ENCODE peak calls at places on chromosomes 1 and 21, in ten cellular contexts. O, W, E, I, Z, R, B, G, L and N are unnamed samples.

GRCh38 chr1:212591922-212592321 is 16.6 kb upstream of the ATF3 start:
- DNase-seq in O (no peak), W (no peak), E (no peak), I (no peak), Z (no peak), R (no peak), B (no peak), G (no peak), L (no peak), N (no peak)

GRCh38 chr1:232547938-232548484 is 81.9 kb downstream of the SIPA1L2 start:
- DNase-seq in O (no peak), W (no peak), E (no peak), I (peak), Z (no peak), R (no peak), B (no peak), G (no peak), L (no peak), N (no peak)

GRCh38 chr1:34163792-34164509 is 1.1 kb downstream of the CSMD2 start:
- DNase-seq in O (peak), W (peak), E (no peak), I (peak), Z (no peak), R (peak), B (peak), G (no peak), L (peak), N (peak)

GRCh38 chr1:19438552-19439196 is 46.7 kb downstream of the CAPZB start:
- DNase-seq in O (no peak), W (no peak), E (no peak), I (no peak), Z (no peak), R (no peak), B (no peak), G (no peak), L (peak), N (no peak)

GRCh38 chr1:86701731-86702130 is 2.6 kb upstream of the SH3GLB1 start:
- DNase-seq in O (peak), W (no peak), E (no peak), I (no peak), Z (no peak), R (no peak), B (no peak), G (no peak), L (no peak), N (no peak)

GRCh38 chr1:29120955-29121485 is 2.7 kb downstream of the TMEM200B start:
- DNase-seq in O (peak), W (no peak), E (peak), I (peak), Z (peak), R (peak), B (peak), G (no peak), L (peak), N (peak)

GRCh38 chr1:231983266-231984193 is 356.9 kb downstream of the DISC1 start:
- DNase-seq in O (no peak), W (no peak), E (no peak), I (peak), Z (no peak), R (no peak), B (peak), G (no peak), L (no peak), N (no peak)

GRCh38 chr1:202802998-202803932 is 5.0 kb downstream of the KDM5B start:
- DNase-seq in O (peak), W (no peak), E (peak), I (peak), Z (peak), R (no peak), B (no peak), G (peak), L (peak), N (no peak)

GRCh38 chr21:29025328-29025713 is 853 bp downstream of the USP16 start:
- DNase-seq in O (no peak), W (no peak), E (peak), I (no peak), Z (no peak), R (no peak), B (no peak), G (no peak), L (peak), N (no peak)

GRCh38 chr1:92784051-92784638 is 763 bp downstream of the EVI5 start:
- DNase-seq in O (peak), W (no peak), E (peak), I (peak), Z (peak), R (no peak), B (no peak), G (peak), L (peak), N (no peak)

GRCh38 chr1:117120774-117121588 is 568 bp downstream of the TRIM45 start:
- DNase-seq in O (peak), W (no peak), E (no peak), I (peak), Z (no peak), R (no peak), B (peak), G (no peak), L (peak), N (peak)

GRCh38 chr1:24984800-24985552 is 54.9 kb upstream of the RUNX3 start:
- DNase-seq in O (no peak), W (no peak), E (no peak), I (no peak), Z (no peak), R (peak), B (no peak), G (no peak), L (no peak), N (no peak)

GRCh38 chr21:43193651-43194302 is 25.0 kb downstream of the CRYAA start:
- DNase-seq in O (peak), W (no peak), E (peak), I (no peak), Z (no peak), R (no peak), B (peak), G (peak), L (peak), N (no peak)

GRCh38 chr1:156336242-156336641 is 1.9 kb downstream of the CCT3 start:
- DNase-seq in O (no peak), W (no peak), E (peak), I (peak), Z (peak), R (no peak), B (no peak), G (peak), L (no peak), N (no peak)

GRCh38 chr1:181173761-181174371 is 85.4 kb downstream of the IER5 start:
- DNase-seq in O (no peak), W (no peak), E (no peak), I (no peak), Z (no peak), R (no peak), B (no peak), G (no peak), L (no peak), N (no peak)

GRCh38 chr1:94621392-94621791 is 79.8 kb upstream of the F3 start:
- DNase-seq in O (no peak), W (peak), E (peak), I (no peak), Z (peak), R (no peak), B (peak), G (peak), L (no peak), N (no peak)

GRCh38 chr1:212954514-212954913 is 4.2 kb downstream of the VASH2 start:
- DNase-seq in O (no peak), W (no peak), E (no peak), I (no peak), Z (no peak), R (no peak), B (no peak), G (no peak), L (no peak), N (no peak)

GRCh38 chr1:111476761-111477309 is 3.1 kb downstream of the C1orf162 start:
- DNase-seq in O (no peak), W (no peak), E (peak), I (no peak), Z (no peak), R (no peak), B (no peak), G (no peak), L (no peak), N (no peak)

GRCh38 chr1:113456967-113457366 is 66.7 kb downstream of the MAGI3 start:
- DNase-seq in O (peak), W (peak), E (no peak), I (peak), Z (peak), R (no peak), B (no peak), G (peak), L (peak), N (no peak)

GRCh38 chr1:167328762-167329483 is 108.2 kb downstream of the POU2F1 start:
- DNase-seq in O (no peak), W (no peak), E (peak), I (peak), Z (no peak), R (peak), B (no peak), G (no peak), L (no peak), N (peak)

GRCh38 chr1:43707191-43708005 is at the start of gene ST3GAL3:
- DNase-seq in O (peak), W (peak), E (peak), I (peak), Z (peak), R (peak), B (peak), G (peak), L (peak), N (peak)

GRCh38 chr1:206502403-206502802 is 4.9 kb upstream of the RASSF5 start:
- DNase-seq in O (no peak), W (no peak), E (no peak), I (no peak), Z (no peak), R (no peak), B (no peak), G (no peak), L (no peak), N (no peak)

GRCh38 chr1:213250041-213250440 is 199.0 kb downstream of the RPS6KC1 start:
- DNase-seq in O (no peak), W (no peak), E (no peak), I (no peak), Z (no peak), R (no peak), B (no peak), G (no peak), L (no peak), N (no peak)

GRCh38 chr1:161171191-161171590 is 5.0 kb downstream of the PPOX start:
- DNase-seq in O (no peak), W (no peak), E (no peak), I (no peak), Z (no peak), R (no peak), B (no peak), G (no peak), L (no peak), N (no peak)

GRCh38 chr21:15775981-15776380 is 46.2 kb downstream of the USP25 start:
- DNase-seq in O (peak), W (no peak), E (peak), I (no peak), Z (no peak), R (no peak), B (no peak), G (no peak), L (peak), N (no peak)

GRCh38 chr1:36224537-36225297 is 474 bp downstream of the THRAP3 start:
- DNase-seq in O (peak), W (peak), E (no peak), I (peak), Z (peak), R (peak), B (peak), G (peak), L (peak), N (peak)

GRCh38 chr1:167899253-167899681 is 14.7 kb downstream of the ADCY10 start:
- DNase-seq in O (peak), W (no peak), E (no peak), I (no peak), Z (no peak), R (no peak), B (no peak), G (no peak), L (peak), N (no peak)

GRCh38 chr1:157985473-157985872 is 8.0 kb upstream of the KIRREL1 start:
- DNase-seq in O (no peak), W (no peak), E (no peak), I (no peak), Z (no peak), R (no peak), B (no peak), G (no peak), L (no peak), N (no peak)

GRCh38 chr1:89489037-89489729 is 35.4 kb upstream of the LRRC8B start:
- DNase-seq in O (peak), W (no peak), E (peak), I (no peak), Z (no peak), R (no peak), B (no peak), G (no peak), L (peak), N (no peak)

GRCh38 chr1:231093158-231093922 is 53.3 kb upstream of the FAM89A start:
- DNase-seq in O (peak), W (no peak), E (no peak), I (no peak), Z (peak), R (peak), B (no peak), G (no peak), L (no peak), N (peak)

GRCh38 chr1:78043436-78043835 is 2.3 kb upstream of the GIPC2 start:
- DNase-seq in O (no peak), W (no peak), E (no peak), I (no peak), Z (no peak), R (no peak), B (no peak), G (no peak), L (no peak), N (no peak)

GRCh38 chr21:26810266-26810665 is 34.9 kb downstream of the ADAMTS1 start:
- DNase-seq in O (no peak), W (no peak), E (no peak), I (no peak), Z (no peak), R (no peak), B (no peak), G (no peak), L (peak), N (no peak)

GRCh38 chr1:94142022-94142421 is 21.1 kb upstream of the ABCA4 start:
- DNase-seq in O (peak), W (no peak), E (no peak), I (no peak), Z (no peak), R (no peak), B (no peak), G (no peak), L (peak), N (no peak)

GRCh38 chr1:210787800-210788199 is 346.1 kb downstream of the KCNH1 start:
- DNase-seq in O (no peak), W (no peak), E (no peak), I (no peak), Z (no peak), R (no peak), B (peak), G (no peak), L (no peak), N (no peak)

GRCh38 chr21:37687001-37687400 is 229.3 kb downstream of the KCNJ6 start:
- DNase-seq in O (peak), W (no peak), E (no peak), I (no peak), Z (no peak), R (no peak), B (no peak), G (no peak), L (peak), N (no peak)

GRCh38 chr1:73034255-73034654 is 751.9 kb upstream of the NEGR1 start:
- DNase-seq in O (no peak), W (no peak), E (no peak), I (peak), Z (no peak), R (no peak), B (no peak), G (no peak), L (no peak), N (no peak)

GRCh38 chr21:34996304-34997081 is 52.6 kb downstream of the RUNX1 start:
- DNase-seq in O (peak), W (no peak), E (no peak), I (no peak), Z (no peak), R (no peak), B (no peak), G (no peak), L (peak), N (no peak)

GRCh38 chr1:166974647-166975345 is 544 bp downstream of the ILDR2 start:
- DNase-seq in O (no peak), W (no peak), E (peak), I (no peak), Z (no peak), R (no peak), B (no peak), G (no peak), L (no peak), N (no peak)

GRCh38 chr1:34657266-34657665 is 97.6 kb upstream of the GJB5 start:
- DNase-seq in O (no peak), W (no peak), E (no peak), I (no peak), Z (no peak), R (no peak), B (no peak), G (no peak), L (no peak), N (no peak)

GRCh38 chr1:70034403-70034802 is 171.0 kb downstream of the LRRC40 start:
- DNase-seq in O (peak), W (no peak), E (peak), I (peak), Z (peak), R (peak), B (peak), G (peak), L (peak), N (no peak)
- TF ChIP-seq CTCF in O (peak), W (no peak), E (no peak), I (peak), Z (no peak), R (no peak), B (peak), G (no peak), L (peak), N (peak)

DNA sequence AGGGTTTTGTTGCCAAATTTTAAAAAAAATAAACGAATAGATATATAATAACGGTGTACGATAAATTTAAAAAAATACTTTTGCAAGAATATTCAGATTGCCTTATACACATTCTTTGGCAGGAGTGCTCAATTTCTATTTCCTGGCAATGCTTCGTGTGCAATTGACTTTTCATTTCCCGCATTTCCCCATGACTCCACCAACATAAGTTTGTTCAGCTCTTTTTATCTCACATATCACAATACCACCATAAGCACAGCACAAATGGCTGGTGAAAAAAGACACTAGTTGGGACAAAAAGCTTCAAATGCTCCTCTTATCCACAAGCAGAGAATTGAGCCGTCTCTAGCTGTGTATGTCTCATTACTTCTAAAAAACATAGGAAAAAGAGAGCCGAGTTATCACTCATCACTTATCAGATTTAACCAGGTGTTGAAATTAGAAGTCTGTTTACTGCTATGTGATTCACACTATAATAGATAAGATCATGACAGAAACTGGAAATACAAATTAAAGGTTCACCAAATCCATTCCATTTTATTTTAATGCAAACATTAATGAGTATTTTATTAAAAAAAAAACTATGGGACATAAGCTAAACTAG is 28.9 kb upstream of the RGS1 start:
- DNase-seq in O (peak), W (no peak), E (no peak), I (no peak), Z (no peak), R (no peak), B (no peak), G (no peak), L (no peak), N (no peak)
- TF ChIP-seq CTCF in O (no peak), W (no peak), E (no peak), I (no peak), Z (no peak), R (no peak), B (no peak), G (no peak), L (no peak), N (no peak)

DNA sequence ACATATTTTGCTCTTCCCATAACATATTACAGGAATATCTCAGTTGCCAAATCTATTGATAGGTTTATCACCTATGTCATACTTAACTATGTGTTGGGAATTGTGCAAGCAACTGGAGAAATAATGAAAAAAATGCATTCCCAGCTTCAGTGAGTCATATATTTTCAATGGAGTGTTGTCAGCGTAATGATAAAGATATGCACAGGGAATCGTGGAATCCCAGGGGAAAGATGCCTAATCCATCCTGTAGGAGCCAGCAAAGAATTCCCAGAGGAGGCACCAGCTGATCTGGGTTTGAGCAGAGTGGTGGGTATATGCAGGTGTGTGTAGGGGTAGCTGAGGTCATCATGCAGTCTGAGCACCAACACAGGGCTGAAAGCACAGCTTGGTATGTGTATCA is 213.3 kb upstream of the DAB1 start:
- DNase-seq in O (peak), W (no peak), E (no peak), I (peak), Z (no peak), R (no peak), B (no peak), G (no peak), L (peak), N (no peak)
- TF ChIP-seq CTCF in O (no peak), W (no peak), E (no peak), I (no peak), Z (no peak), R (no peak), B (no peak), G (no peak), L (no peak), N (no peak)

DNA sequence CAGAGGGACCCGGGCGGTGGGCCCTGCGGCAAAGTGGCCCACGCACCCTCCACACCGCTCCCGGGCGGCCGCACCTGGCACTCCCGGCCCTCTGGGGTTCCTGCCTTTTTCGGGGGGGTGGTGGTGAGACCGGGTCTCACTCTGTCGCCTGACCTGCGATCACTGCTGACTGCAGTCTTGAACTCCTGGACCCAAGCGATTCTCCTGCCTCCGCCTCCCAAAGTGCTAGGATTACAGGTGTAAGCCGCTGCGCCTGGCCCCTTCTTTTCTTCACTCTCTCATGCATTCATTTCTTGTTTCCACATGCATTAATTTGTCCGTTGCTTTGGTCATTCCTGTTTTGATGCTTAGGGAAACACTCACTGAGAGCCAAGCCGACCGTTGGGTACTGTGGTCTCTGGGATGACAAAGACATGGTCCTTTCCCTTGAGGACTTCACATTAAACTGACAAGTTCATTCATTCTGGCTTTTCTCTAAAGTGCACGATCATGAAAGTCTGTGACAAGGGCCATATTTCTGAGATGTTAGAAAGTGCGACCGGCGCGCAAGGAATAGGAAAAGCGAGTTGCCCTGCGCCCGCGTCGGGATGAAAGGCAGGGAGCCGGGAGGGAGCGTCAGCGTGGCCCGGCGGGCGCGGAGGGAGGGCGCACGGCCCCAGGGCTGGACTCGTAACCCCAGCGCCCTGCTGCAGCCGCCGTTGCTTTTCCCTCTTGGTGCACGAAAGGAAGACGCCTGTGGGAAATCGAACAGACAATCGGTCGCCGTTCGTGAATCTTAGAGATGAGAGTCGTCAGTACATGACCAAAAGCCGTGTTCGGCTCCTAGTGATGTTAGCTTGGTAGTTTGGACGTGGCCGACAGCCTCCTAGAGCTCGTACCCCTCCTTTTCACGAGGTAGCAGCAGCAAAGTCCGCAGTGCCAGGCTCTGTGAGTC is 1.0 kb upstream of the MCOLN2 start:
- DNase-seq in O (peak), W (no peak), E (peak), I (peak), Z (no peak), R (peak), B (peak), G (no peak), L (peak), N (peak)
- TF ChIP-seq CTCF in O (no peak), W (no peak), E (no peak), I (no peak), Z (no peak), R (no peak), B (no peak), G (no peak), L (no peak), N (no peak)

GRCh38 chr1:164949758-164950452 is 390.9 kb downstream of the PBX1 start:
- DNase-seq in O (no peak), W (no peak), E (no peak), I (no peak), Z (no peak), R (no peak), B (no peak), G (no peak), L (no peak), N (no peak)
- TF ChIP-seq CTCF in O (no peak), W (no peak), E (no peak), I (no peak), Z (no peak), R (peak), B (no peak), G (no peak), L (no peak), N (peak)